ENCODE peak calls at places on chromosomes 11 and 22, in nine cellular contexts. R is AG09309, Q is transverse colon, N is GM12878, J is cardiac muscle cell, S is nephron progenitor cell, M is lung, A is HL-60, K is tibial artery. X is an unnamed sample.

GRCh38 chr22:45964372-45964771 is 12.6 kb downstream of the WNT7B start:
- DNase-seq in N (no peak), K (no peak), R (no peak), S (no peak), A (no peak), J (no peak), Q (no peak), M (no peak), X (no peak)

GRCh38 chr11:1300569-1301187 is 8.8 kb downstream of the TOLLIP start:
- DNase-seq in S (no peak), Q (no peak), M (peak), J (no peak), K (no peak), N (no peak), A (no peak), R (no peak), X (no peak)

GRCh38 chr11:70099578-70100282 is 21.6 kb downstream of the ANO1 start:
- DNase-seq in K (no peak), R (peak), M (no peak), A (no peak), N (no peak), J (peak), Q (no peak), S (no peak), X (no peak)

GRCh38 chr22:49100764-49101163 is 726.9 kb downstream of the BRD1 start:
- DNase-seq in K (no peak), M (no peak), R (no peak), A (no peak), J (no peak), S (no peak), N (no peak), Q (no peak), X (no peak)

GRCh38 chr11:113237261-113237660 is 77.1 kb upstream of the TTC12 start:
- DNase-seq in A (no peak), M (no peak), S (no peak), J (no peak), Q (no peak), K (no peak), R (no peak), N (no peak), X (no peak)

GRCh38 chr22:20430641-20431519 is 6.7 kb downstream of the SCARF2 start:
- DNase-seq in N (no peak), M (no peak), Q (peak), J (no peak), A (peak), K (no peak), S (peak), R (no peak), X (peak)

GRCh38 chr22:29309332-29310064 is 3.0 kb downstream of the GAS2L1 start:
- DNase-seq in A (no peak), K (peak), N (no peak), S (no peak), J (no peak), M (no peak), R (no peak), Q (peak), X (no peak)

GRCh38 chr11:24609778-24610177 is 112.9 kb downstream of the LUZP2 start:
- DNase-seq in N (no peak), R (no peak), S (no peak), A (no peak), M (no peak), J (no peak), K (no peak), Q (no peak), X (no peak)

GRCh38 chr22:32579533-32580220 is 105.1 kb downstream of the FBXO7 start:
- DNase-seq in K (no peak), J (no peak), S (no peak), A (no peak), Q (no peak), N (no peak), M (no peak), R (no peak), X (no peak)

GRCh38 chr11:79428406-79428805 is 12.4 kb downstream of the TENM4 start:
- DNase-seq in M (no peak), A (no peak), Q (no peak), N (no peak), J (no peak), S (no peak), K (no peak), R (no peak), X (no peak)

GRCh38 chr11:131392528-131393255 is 22.3 kb downstream of the NTM start:
- DNase-seq in A (peak), R (no peak), M (no peak), K (no peak), N (no peak), S (no peak), Q (no peak), J (peak), X (no peak)

GRCh38 chr11:114666760-114667159 is 11.6 kb upstream of the NXPE2 start:
- DNase-seq in K (no peak), S (no peak), J (no peak), A (no peak), R (no peak), M (no peak), Q (no peak), N (no peak), X (no peak)

GRCh38 chr11:57224537-57224936 is 12.5 kb downstream of the APLNR start:
- DNase-seq in S (no peak), R (peak), J (no peak), K (no peak), N (no peak), Q (no peak), A (no peak), M (no peak), X (peak)

GRCh38 chr22:30045001-30045887 is 35.0 kb upstream of the HORMAD2 start:
- DNase-seq in S (no peak), K (no peak), A (no peak), R (no peak), J (no peak), M (no peak), Q (no peak), N (no peak), X (no peak)

GRCh38 chr11:76885390-76886097 is 24.8 kb downstream of the ACER3 start:
- DNase-seq in M (peak), A (no peak), J (peak), R (no peak), N (no peak), S (no peak), Q (no peak), K (no peak), X (peak)

GRCh38 chr11:122804796-122805195 is 33.5 kb upstream of the CRTAM start:
- DNase-seq in N (no peak), M (no peak), R (no peak), S (no peak), J (no peak), K (no peak), A (no peak), Q (no peak), X (peak)

GRCh38 chr22:38494498-38494897 is 11.6 kb downstream of the DDX17 start:
- DNase-seq in A (no peak), R (peak), N (no peak), Q (no peak), M (no peak), S (no peak), K (no peak), J (peak), X (no peak)

GRCh38 chr11:12777208-12777874 is 103.1 kb downstream of the TEAD1 start:
- DNase-seq in Q (no peak), R (no peak), N (no peak), A (no peak), K (no peak), M (no peak), S (no peak), J (peak), X (peak)

GRCh38 chr22:37180531-37181231 is 7.4 kb downstream of the C1QTNF6 start:
- DNase-seq in S (no peak), N (no peak), R (no peak), M (no peak), J (no peak), Q (no peak), K (no peak), A (no peak), X (no peak)

GRCh38 chr22:36293606-36294292 is 40.8 kb downstream of the APOL1 start:
- DNase-seq in R (no peak), Q (no peak), M (no peak), S (no peak), J (no peak), N (no peak), K (no peak), A (no peak), X (no peak)

GRCh38 chr22:33823552-33823951 is 96.7 kb downstream of the LARGE1 start:
- DNase-seq in J (peak), K (no peak), S (no peak), M (no peak), Q (no peak), N (no peak), A (no peak), R (no peak), X (no peak)

GRCh38 chr11:46120361-46120710 is 918 bp downstream of the PHF21A start:
- DNase-seq in J (no peak), M (no peak), N (no peak), S (peak), R (no peak), A (peak), Q (peak), K (peak), X (no peak)

GRCh38 chr22:39251762-39252460 is 7.1 kb upstream of the PDGFB start:
- DNase-seq in A (no peak), J (no peak), N (no peak), K (no peak), M (no peak), Q (no peak), R (no peak), S (no peak), X (no peak)

GRCh38 chr11:66477256-66478201 is 2.7 kb upstream of the DPP3 start:
- DNase-seq in R (no peak), Q (no peak), A (no peak), S (no peak), J (no peak), N (no peak), K (no peak), M (no peak), X (no peak)
- TF ChIP-seq CTCF in R (no peak), Q (no peak), A (no peak), S (no peak), J (no peak), N (no peak), K (no peak), M (no peak), X (no peak)

DNA sequence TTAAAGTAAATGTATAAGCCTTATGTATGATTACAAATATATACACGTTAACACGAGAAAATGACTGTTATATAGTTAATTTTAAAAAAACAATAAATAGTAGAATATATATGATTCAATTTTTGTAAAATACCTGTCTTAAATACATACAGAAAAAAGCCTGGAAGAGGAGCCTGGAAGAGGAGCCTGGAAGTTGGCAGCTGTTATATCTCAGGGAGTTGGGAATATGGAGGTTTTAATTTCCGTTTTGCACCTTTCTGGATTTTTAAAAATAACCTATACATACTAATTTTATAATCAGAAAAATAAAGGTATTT is 111.6 kb downstream of the WT1 start:
- DNase-seq in K (no peak), J (no peak), Q (no peak), A (no peak), N (no peak), S (no peak), R (no peak), M (no peak), X (no peak)
- TF ChIP-seq CTCF in K (no peak), J (no peak), Q (no peak), A (no peak), N (no peak), S (no peak), R (no peak), M (no peak), X (no peak)

GRCh38 chr11:19658344-19658743 is 54.3 kb upstream of the NAV2 start:
- DNase-seq in J (no peak), A (no peak), R (no peak), S (no peak), K (no peak), M (no peak), N (no peak), Q (no peak), X (no peak)
- TF ChIP-seq CTCF in J (no peak), A (no peak), R (no peak), S (no peak), K (no peak), M (no peak), N (no peak), Q (no peak), X (peak)

DNA sequence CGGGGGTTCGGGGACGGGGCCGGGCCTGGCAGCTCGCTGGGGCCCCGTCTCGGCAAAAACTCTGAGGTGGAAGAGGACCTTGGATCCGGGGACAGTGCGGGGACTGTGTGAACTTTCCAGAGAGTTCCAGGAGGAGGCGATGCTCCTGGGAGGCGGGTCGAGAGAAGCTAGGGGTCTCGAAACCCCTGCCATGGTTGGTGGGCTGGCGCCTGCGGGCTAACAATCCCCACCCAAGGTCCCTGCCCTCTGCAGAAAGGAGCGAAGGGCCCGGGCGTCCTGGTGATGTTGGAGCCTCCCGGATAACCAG is 4.7 kb upstream of the GRK2 start:
- DNase-seq in R (no peak), M (no peak), K (peak), N (no peak), A (no peak), Q (no peak), J (no peak), S (no peak), X (no peak)
- TF ChIP-seq CTCF in R (peak), M (no peak), K (no peak), N (peak), A (no peak), Q (no peak), J (peak), S (no peak), X (no peak)

GRCh38 chr11:23554002-23554401 is 693.7 kb upstream of the CCDC179 start:
- DNase-seq in K (no peak), R (no peak), S (no peak), J (no peak), A (no peak), N (no peak), M (no peak), Q (no peak), X (peak)
- TF ChIP-seq CTCF in K (no peak), R (no peak), S (no peak), J (no peak), A (no peak), N (no peak), M (no peak), Q (no peak), X (peak)

GRCh38 chr11:119263352-119263940 is 53.5 kb downstream of the MCAM start:
- DNase-seq in M (no peak), N (no peak), J (peak), Q (no peak), S (no peak), K (no peak), R (no peak), A (no peak), X (no peak)

GRCh38 chr11:119266063-119266462 is 50.9 kb downstream of the MCAM start:
- DNase-seq in K (no peak), A (no peak), M (no peak), R (no peak), J (no peak), Q (no peak), N (no peak), S (no peak), X (no peak)

GRCh38 chr11:119258983-119259382 is 52.8 kb downstream of the CBL start:
- DNase-seq in K (no peak), J (no peak), A (peak), N (no peak), M (no peak), Q (no peak), S (no peak), R (no peak), X (no peak)

GRCh38 chr11:119266517-119267255 is 50.2 kb downstream of the MCAM start:
- DNase-seq in A (no peak), R (no peak), Q (no peak), J (no peak), S (no peak), N (no peak), M (no peak), K (no peak), X (peak)

DNA sequence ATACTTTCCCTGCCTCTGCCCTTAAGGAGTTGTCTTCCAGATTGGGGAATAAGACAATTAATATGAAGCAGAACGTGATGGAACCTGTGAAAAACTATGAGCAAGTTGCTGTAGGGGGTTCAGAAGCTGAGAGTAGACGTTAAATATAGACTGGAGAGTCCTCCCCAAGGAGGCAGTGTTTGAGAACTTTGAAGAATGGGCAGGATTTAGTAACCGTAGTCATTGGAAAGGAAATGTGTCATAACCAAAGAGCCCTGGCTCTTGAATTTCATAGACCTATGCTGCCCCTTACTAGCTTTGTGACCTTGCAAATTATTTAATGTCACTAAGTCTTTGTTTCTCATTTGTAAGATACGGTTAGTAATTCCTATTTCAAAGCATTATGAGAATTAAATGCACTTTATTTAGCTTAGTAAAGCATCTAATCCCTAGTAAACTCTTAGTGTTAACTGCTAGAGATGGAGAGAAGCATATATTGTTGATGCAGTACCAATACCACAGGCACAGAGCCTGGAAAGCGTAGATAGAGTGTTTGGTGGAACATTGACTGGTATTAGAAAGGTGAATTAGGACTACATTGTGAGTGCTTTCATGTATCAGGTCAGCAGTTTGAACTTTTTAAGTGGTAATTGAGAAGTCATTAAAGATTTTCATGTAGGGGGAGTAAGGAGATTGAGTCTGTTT is 54.1 kb downstream of the MCAM start:
- DNase-seq in N (peak), A (no peak), J (peak), R (no peak), M (no peak), Q (no peak), S (no peak), K (no peak), X (peak)
- TF ChIP-seq CTCF in N (no peak), A (no peak), J (no peak), R (no peak), M (no peak), Q (no peak), S (no peak), K (no peak), X (peak)

GRCh38 chr11:30445056-30445455 is 122.2 kb downstream of the ARL14EP start:
- DNase-seq in K (no peak), A (no peak), Q (no peak), N (no peak), S (no peak), R (no peak), M (no peak), J (no peak), X (no peak)
- TF ChIP-seq CTCF in K (no peak), A (no peak), Q (no peak), N (no peak), S (no peak), R (no peak), M (no peak), J (no peak), X (no peak)

DNA sequence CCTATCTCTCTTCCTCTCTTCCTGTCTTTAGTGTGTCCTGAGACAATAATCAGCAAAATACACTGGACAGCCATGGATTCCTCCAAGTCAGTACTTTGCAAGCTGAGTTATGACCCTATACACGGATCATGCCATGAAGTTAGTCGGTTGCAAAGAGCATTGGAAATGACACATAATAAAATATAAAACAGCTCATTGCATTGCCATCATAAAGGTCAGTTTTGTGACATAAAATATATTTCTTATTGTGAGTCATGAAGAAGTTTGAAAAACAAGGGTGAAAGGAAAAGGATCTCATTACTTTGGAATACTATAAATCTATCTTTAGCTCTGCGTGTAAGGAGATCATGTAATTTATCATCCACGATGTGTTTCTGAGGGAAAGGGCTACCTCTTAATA is 198.5 kb downstream of the FAT3 start:
- DNase-seq in J (no peak), A (no peak), N (no peak), R (no peak), S (no peak), Q (no peak), M (no peak), K (no peak), X (no peak)
- TF ChIP-seq CTCF in J (no peak), A (no peak), N (no peak), R (no peak), S (no peak), Q (no peak), M (no peak), K (no peak), X (no peak)

GRCh38 chr11:28529540-28530410 is 421.6 kb downstream of the METTL15 start:
- DNase-seq in K (no peak), M (no peak), R (peak), N (no peak), Q (no peak), A (peak), S (peak), J (peak), X (peak)
- TF ChIP-seq CTCF in K (peak), M (no peak), R (no peak), N (peak), Q (peak), A (no peak), S (peak), J (peak), X (peak)

X was measured in mammary epithelial cell.